ENCODE peak calls at places on chromosome 22, in four cellular contexts. R is ovary, K is esophagus squamous epithelium, I is body of pancreas. S is an unnamed sample.
A peak's percentile ranks its signal among the peaks of the same experiment; 100 is the strongest.

GRCh38 chr22:42918500-42918899 is 61.4 kb upstream of the ARFGAP3 start:
- DNase-seq in R (peak; percentile 3), K (no peak), I (no peak), S (no peak)

GRCh38 chr22:17969732-17970131 is 54.6 kb downstream of the MICAL3 start:
- DNase-seq in R (peak; percentile 56), K (no peak), I (no peak), S (no peak)

GRCh38 chr22:28560005-28560742 is 119.5 kb downstream of the TTC28 start:
- DNase-seq in R (no peak), K (no peak), I (no peak), S (no peak)

GRCh38 chr22:32158712-32159533 is at the start of gene C22orf42:
- DNase-seq in R (no peak), K (no peak), I (no peak), S (no peak)

GRCh38 chr22:22508274-22509176 is at the start of gene ZNF280B:
- DNase-seq in R (peak; percentile 86), K (peak; percentile 5), I (peak; percentile 80), S (peak; percentile 78)

GRCh38 chr22:42275176-42275575 is 4.7 kb upstream of the TCF20 start:
- DNase-seq in R (no peak), K (no peak), I (no peak), S (no peak)

GRCh38 chr22:17706451-17706900 is 67.8 kb downstream of the BID start:
- DNase-seq in R (no peak), K (no peak), I (no peak), S (no peak)

GRCh38 chr22:49437956-49438355 is 389.7 kb downstream of the BRD1 start:
- DNase-seq in R (no peak), K (no peak), I (no peak), S (no peak)

GRCh38 chr22:28187612-28188011 is 268.6 kb upstream of the PITPNB start:
- DNase-seq in R (no peak), K (no peak), I (no peak), S (no peak)

GRCh38 chr22:50684501-50684900 is 11.9 kb downstream of the SHANK3 start:
- DNase-seq in R (no peak), K (no peak), I (no peak), S (no peak)

GRCh38 chr22:44181033-44181911 is 547 bp downstream of the PARVG start:
- DNase-seq in R (no peak), K (no peak), I (no peak), S (peak; percentile 68)

GRCh38 chr22:32801436-32802290 is at the start of gene TIMP3:
- DNase-seq in R (peak; percentile 88), K (no peak), I (peak; percentile 50), S (no peak)

GRCh38 chr22:47162865-47163264 is 400.4 kb downstream of the TBC1D22A start:
- DNase-seq in R (peak; percentile 28), K (no peak), I (peak; percentile 8), S (no peak)

GRCh38 chr22:49349841-49350381 is 477.8 kb downstream of the BRD1 start:
- DNase-seq in R (no peak), K (no peak), I (no peak), S (no peak)

GRCh38 chr22:28942333-28942732 is 59.0 kb downstream of the ZNRF3 start:
- DNase-seq in R (no peak), K (no peak), I (no peak), S (no peak)

GRCh38 chr22:22377335-22377734 is 131.2 kb downstream of the ZNF280B start:
- DNase-seq in R (no peak), K (no peak), I (no peak), S (no peak)

GRCh38 chr22:34972498-34972897 is 93.5 kb upstream of the ISX start:
- DNase-seq in R (no peak), K (no peak), I (no peak), S (no peak)

GRCh38 chr22:40014661-40015255 is 20.0 kb downstream of the FAM83F start:
- DNase-seq in R (no peak), K (no peak), I (no peak), S (no peak)

GRCh38 chr22:40383905-40384304 is 13.5 kb downstream of the SGSM3 start:
- DNase-seq in R (no peak), K (no peak), I (no peak), S (no peak)

GRCh38 chr22:35615156-35615555 is 2.0 kb downstream of the MB start:
- DNase-seq in R (no peak), K (no peak), I (no peak), S (no peak)

GRCh38 chr22:42902875-42903510 is 45.9 kb upstream of the ARFGAP3 start:
- DNase-seq in R (peak; percentile 64), K (no peak), I (no peak), S (no peak)

GRCh38 chr22:22721681-22722309 is 77.4 kb downstream of the GGTLC2 start:
- DNase-seq in R (peak; percentile 67), K (no peak), I (no peak), S (peak; percentile 73)

DNA sequence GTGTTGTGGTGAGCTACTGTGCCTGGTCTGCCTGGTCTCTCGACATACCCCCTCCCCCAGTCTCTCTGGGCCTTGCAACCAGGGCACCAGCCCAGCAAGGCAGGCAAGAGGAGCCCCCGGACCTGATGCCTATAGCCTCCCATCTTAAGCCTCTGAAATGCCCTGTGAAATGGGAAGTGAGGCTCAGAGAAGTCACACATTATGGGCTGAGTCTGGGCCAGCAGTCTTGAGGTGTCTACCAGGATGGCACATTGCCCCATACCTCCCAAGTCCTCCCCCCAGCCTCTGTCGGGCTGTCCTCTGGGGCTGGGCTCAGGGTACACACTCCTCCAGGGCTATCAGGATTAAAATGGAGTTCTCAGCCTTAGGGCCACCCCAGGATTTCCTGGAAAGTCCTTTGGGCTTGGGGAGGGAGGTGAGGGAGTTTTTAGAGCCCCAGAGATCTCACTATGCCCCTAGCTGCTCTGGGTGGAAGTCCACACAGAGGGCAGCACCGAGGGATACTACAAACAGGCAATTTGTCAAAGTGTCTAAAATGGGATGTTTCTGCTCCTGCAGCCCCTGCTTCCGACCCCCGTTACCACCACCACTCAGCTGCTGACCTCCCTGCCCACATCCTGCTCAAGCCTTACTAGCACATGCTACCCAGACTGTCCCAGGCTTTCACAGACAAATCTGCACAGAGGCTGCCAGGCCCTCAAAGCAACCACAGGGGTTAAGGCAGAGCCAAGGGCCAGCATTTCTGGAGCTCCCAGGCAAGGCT is 3.1 kb upstream of the SH3BP1 start:
- DNase-seq in R (no peak), K (no peak), I (no peak), S (no peak)
- H3K4me1 ChIP-seq in R (peaks cover 18% of the 10 kb centered on the region), K (peaks cover 93% of the 10 kb centered on the region), I (peaks cover 37% of the 10 kb centered on the region), S (peaks cover 77% of the 10 kb centered on the region)

GRCh38 chr22:20083891-20084546 is 4.0 kb downstream of the DGCR8 start:
- DNase-seq in R (no peak), K (no peak), I (no peak), S (no peak)

GRCh38 chr22:20080776-20081654 is 974 bp downstream of the DGCR8 start:
- DNase-seq in R (peak; percentile 54), K (no peak), I (peak; percentile 47), S (no peak)

GRCh38 chr22:20085651-20086050 is 5.6 kb downstream of the DGCR8 start:
- DNase-seq in R (no peak), K (no peak), I (no peak), S (no peak)

GRCh38 chr22:20084547-20085413 is 4.7 kb downstream of the DGCR8 start:
- DNase-seq in R (no peak), K (no peak), I (peak; percentile 31), S (no peak)

DNA sequence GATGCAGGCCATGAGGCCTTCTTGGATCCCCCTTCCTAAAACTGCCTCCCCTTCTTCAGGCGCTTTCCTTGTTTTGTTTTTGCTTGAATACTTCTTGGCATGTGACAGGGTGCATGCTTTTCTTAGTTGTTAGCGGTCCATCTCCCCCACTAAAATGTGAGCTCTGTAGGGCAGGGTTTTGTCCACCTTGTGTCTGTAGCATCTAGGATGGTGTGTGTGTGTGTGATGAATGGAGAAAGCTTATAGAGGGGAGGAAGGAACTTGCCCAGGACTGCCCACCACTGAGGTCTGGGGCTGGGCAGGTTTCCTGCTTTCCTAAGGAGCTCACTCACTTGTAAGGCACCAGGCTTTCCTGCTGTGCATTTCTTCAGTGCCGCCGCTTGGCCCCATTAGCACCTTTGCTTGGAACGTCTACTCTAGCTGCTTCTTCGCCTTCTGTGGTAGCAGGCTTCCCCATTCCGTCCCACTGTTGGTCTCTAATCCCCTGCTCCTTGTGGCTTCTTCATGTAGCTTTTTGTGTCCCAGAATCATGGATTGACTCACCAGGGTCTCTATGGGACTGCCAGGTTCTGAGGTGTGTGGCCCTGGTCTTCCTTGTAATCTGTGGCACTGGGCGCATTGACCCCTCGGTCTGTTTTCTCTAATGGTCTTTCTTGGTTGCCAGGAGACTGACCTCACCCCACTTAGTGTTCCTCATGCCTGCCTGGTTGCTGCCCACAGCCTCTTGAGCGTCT is 3.3 kb downstream of the DGCR8 start:
- DNase-seq in R (no peak), K (no peak), I (no peak), S (no peak)
- H3K4me3 ChIP-seq in R (no peak overlapping the region), K (no peak overlapping the region), I (no peak overlapping the region), S (no peak overlapping the region)

DNA sequence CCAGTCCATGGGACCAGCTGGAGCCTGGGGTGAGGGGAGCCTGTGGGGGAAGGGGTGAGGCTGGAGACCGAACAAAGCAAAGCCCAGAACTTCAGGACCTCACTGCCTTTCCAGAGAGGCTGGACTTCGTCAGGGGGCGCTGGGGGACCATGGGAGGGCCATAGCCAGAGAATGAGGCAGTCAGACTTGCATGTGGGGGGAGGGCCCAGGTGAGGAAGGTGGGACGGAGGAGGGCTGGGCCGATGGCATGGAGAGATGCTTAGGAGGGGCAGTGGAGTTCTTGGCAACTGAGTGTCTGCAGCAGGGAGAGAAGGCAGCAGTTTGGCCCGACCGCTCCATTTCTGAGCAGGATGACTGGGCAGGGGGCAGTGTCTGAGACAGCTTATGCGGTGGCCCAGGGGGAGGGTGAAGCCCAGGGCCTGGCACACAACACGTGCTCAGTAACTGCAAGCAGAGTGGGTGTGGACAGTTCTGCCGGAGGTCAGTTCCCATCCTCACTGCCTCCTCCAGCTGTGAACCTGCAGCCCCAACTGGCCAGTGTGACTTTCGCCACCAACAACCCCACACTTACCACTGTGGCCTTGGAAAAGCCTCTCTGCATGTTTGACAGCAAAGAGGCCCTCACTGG is 796 bp downstream of the UPK3A start:
- DNase-seq in R (peak; percentile 46), K (no peak), I (no peak), S (no peak)
- H3K4me1 ChIP-seq in R (peaks cover 7% of the 10 kb centered on the region), K (peaks cover 27% of the 10 kb centered on the region), I (peaks cover 12% of the 10 kb centered on the region), S (no peaks in the 10 kb centered on the region)

GRCh38 chr22:46064236-46064965 is 85.9 kb upstream of the PPARA start:
- DNase-seq in R (peak; percentile 51), K (no peak), I (peak; percentile 50), S (peak; percentile 8)

GRCh38 chr22:46064966-46065666 is 85.2 kb upstream of the PPARA start:
- DNase-seq in R (peak; percentile 50), K (no peak), I (peak; percentile 57), S (no peak)

GRCh38 chr22:46062971-46063631 is 86.1 kb upstream of the WNT7B start:
- DNase-seq in R (peak; percentile 40), K (no peak), I (peak; percentile 10), S (no peak)

GRCh38 chr22:46062232-46062615 is 85.3 kb upstream of the WNT7B start:
- DNase-seq in R (no peak), K (no peak), I (no peak), S (no peak)

DNA sequence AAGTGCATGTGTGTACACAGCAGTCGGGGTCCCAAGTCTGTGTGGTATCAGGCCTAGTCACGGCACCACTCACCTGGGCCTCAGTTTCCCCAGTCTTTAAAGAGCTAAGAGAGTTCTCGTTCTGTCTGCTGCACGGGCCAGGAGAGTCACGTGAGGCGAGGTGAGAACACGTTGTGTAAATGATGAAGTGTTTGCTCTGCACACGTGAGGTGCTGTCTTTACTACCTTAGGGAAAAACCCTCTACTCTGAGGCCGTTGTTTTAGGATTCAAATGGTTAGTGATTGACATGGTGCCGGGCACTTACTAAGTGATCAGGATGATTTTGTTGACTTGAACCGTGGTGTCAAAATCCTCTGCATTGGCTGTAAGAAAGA is 86.5 kb upstream of the PPARA start:
- DNase-seq in R (peak; percentile 43), K (no peak), I (peak; percentile 53), S (no peak)
- H3K4me3 ChIP-seq in R (peak overlapping the region; percentile 27), K (peak overlapping the region; percentile 73), I (no peak overlapping the region), S (no peak overlapping the region)